ENCODE peak calls at places on chromosomes 16 and 17, in ten cellular contexts. One of them, this sample, is unnamed.

GRCh38 chr17:45368661-45369060 is 51.8 kb upstream of the MAP3K14 start:
- DNase-seq in anterior cingulate cortex: no peak
- DNase-seq in fibroblast of the conjunctiva: no peak
- DNase-seq in GM12864: no peak
- DNase-seq in foreskin fibroblast: peak; percentile 54
- DNase-seq in ecto neural progenitor cell: peak; percentile 11
- DNase-seq in HS-5: no peak
- DNase-seq in glutamatergic neuron: no peak
- DNase-seq in islet precursor cell: no peak
- DNase-seq in activated CD8-positive, alpha-beta T cell treated with anti-CD3 and anti-CD28 coated beads, Interleukin-2, amount 10 ng/mL, durations not matched to agents 7 days and 5 days: no peak
- DNase-seq in this sample: no peak

GRCh38 chr17:17919169-17920107 is 52.8 kb downstream of the TOM1L2 start:
- DNase-seq in HS-5: no peak
- DNase-seq in foreskin fibroblast: peak; percentile 90
- DNase-seq in GM12864: peak; percentile 30
- DNase-seq in ecto neural progenitor cell: peak; percentile 83
- DNase-seq in islet precursor cell: peak; percentile 95
- DNase-seq in activated CD8-positive, alpha-beta T cell treated with anti-CD3 and anti-CD28 coated beads, Interleukin-2, amount 10 ng/mL, durations not matched to agents 7 days and 5 days: peak; percentile 79
- DNase-seq in fibroblast of the conjunctiva: peak; percentile 71
- DNase-seq in glutamatergic neuron: peak; percentile 72
- DNase-seq in anterior cingulate cortex: peak; percentile 46
- DNase-seq in this sample: peak; percentile 81

GRCh38 chr16:28503470-28504259 is 3.0 kb downstream of the IL27 start:
- DNase-seq in foreskin fibroblast: no peak
- DNase-seq in HS-5: no peak
- DNase-seq in ecto neural progenitor cell: no peak
- DNase-seq in activated CD8-positive, alpha-beta T cell treated with anti-CD3 and anti-CD28 coated beads, Interleukin-2, amount 10 ng/mL, durations not matched to agents 7 days and 5 days: no peak
- DNase-seq in GM12864: no peak
- DNase-seq in fibroblast of the conjunctiva: no peak
- DNase-seq in anterior cingulate cortex: no peak
- DNase-seq in glutamatergic neuron: no peak
- DNase-seq in islet precursor cell: peak; percentile 64
- DNase-seq in this sample: no peak

GRCh38 chr16:20849587-20850390 is 43.5 kb downstream of the REXO5 start:
- DNase-seq in islet precursor cell: peak; percentile 74
- DNase-seq in fibroblast of the conjunctiva: peak; percentile 55
- DNase-seq in ecto neural progenitor cell: peak; percentile 64
- DNase-seq in GM12864: no peak
- DNase-seq in glutamatergic neuron: peak; percentile 83
- DNase-seq in anterior cingulate cortex: peak; percentile 13
- DNase-seq in HS-5: peak; percentile 54
- DNase-seq in foreskin fibroblast: peak; percentile 85
- DNase-seq in activated CD8-positive, alpha-beta T cell treated with anti-CD3 and anti-CD28 coated beads, Interleukin-2, amount 10 ng/mL, durations not matched to agents 7 days and 5 days: peak; percentile 69
- DNase-seq in this sample: peak; percentile 80

GRCh38 chr17:3221850-3222249 is 14.4 kb downstream of the OR1A1 start:
- DNase-seq in glutamatergic neuron: no peak
- DNase-seq in ecto neural progenitor cell: no peak
- DNase-seq in foreskin fibroblast: no peak
- DNase-seq in fibroblast of the conjunctiva: no peak
- DNase-seq in anterior cingulate cortex: no peak
- DNase-seq in islet precursor cell: no peak
- DNase-seq in HS-5: no peak
- DNase-seq in GM12864: no peak
- DNase-seq in activated CD8-positive, alpha-beta T cell treated with anti-CD3 and anti-CD28 coated beads, Interleukin-2, amount 10 ng/mL, durations not matched to agents 7 days and 5 days: no peak
- DNase-seq in this sample: no peak

GRCh38 chr17:81713004-81713555 is 996 bp downstream of the SLC25A10 start:
- DNase-seq in HS-5: no peak
- DNase-seq in anterior cingulate cortex: no peak
- DNase-seq in GM12864: no peak
- DNase-seq in ecto neural progenitor cell: no peak
- DNase-seq in islet precursor cell: peak; percentile 86
- DNase-seq in fibroblast of the conjunctiva: no peak
- DNase-seq in glutamatergic neuron: no peak
- DNase-seq in activated CD8-positive, alpha-beta T cell treated with anti-CD3 and anti-CD28 coated beads, Interleukin-2, amount 10 ng/mL, durations not matched to agents 7 days and 5 days: no peak
- DNase-seq in foreskin fibroblast: peak; percentile 49
- DNase-seq in this sample: no peak

GRCh38 chr16:54504372-54504771 is 217.8 kb upstream of the IRX3 start:
- DNase-seq in anterior cingulate cortex: no peak
- DNase-seq in foreskin fibroblast: no peak
- DNase-seq in glutamatergic neuron: no peak
- DNase-seq in ecto neural progenitor cell: no peak
- DNase-seq in fibroblast of the conjunctiva: no peak
- DNase-seq in islet precursor cell: no peak
- DNase-seq in activated CD8-positive, alpha-beta T cell treated with anti-CD3 and anti-CD28 coated beads, Interleukin-2, amount 10 ng/mL, durations not matched to agents 7 days and 5 days: no peak
- DNase-seq in GM12864: no peak
- DNase-seq in HS-5: no peak
- DNase-seq in this sample: no peak

GRCh38 chr16:10980811-10981210 is 36.4 kb downstream of the CLEC16A start:
- DNase-seq in islet precursor cell: no peak
- DNase-seq in GM12864: no peak
- DNase-seq in activated CD8-positive, alpha-beta T cell treated with anti-CD3 and anti-CD28 coated beads, Interleukin-2, amount 10 ng/mL, durations not matched to agents 7 days and 5 days: no peak
- DNase-seq in glutamatergic neuron: no peak
- DNase-seq in ecto neural progenitor cell: no peak
- DNase-seq in HS-5: no peak
- DNase-seq in fibroblast of the conjunctiva: no peak
- DNase-seq in anterior cingulate cortex: no peak
- DNase-seq in foreskin fibroblast: no peak
- DNase-seq in this sample: no peak

GRCh38 chr17:28379814-28380571 is 8.5 kb downstream of the SARM1 start:
- DNase-seq in anterior cingulate cortex: no peak
- DNase-seq in islet precursor cell: peak; percentile 88
- DNase-seq in activated CD8-positive, alpha-beta T cell treated with anti-CD3 and anti-CD28 coated beads, Interleukin-2, amount 10 ng/mL, durations not matched to agents 7 days and 5 days: no peak
- DNase-seq in fibroblast of the conjunctiva: peak; percentile 12
- DNase-seq in ecto neural progenitor cell: no peak
- DNase-seq in glutamatergic neuron: no peak
- DNase-seq in GM12864: no peak
- DNase-seq in HS-5: peak; percentile 73
- DNase-seq in foreskin fibroblast: peak; percentile 38
- DNase-seq in this sample: no peak

GRCh38 chr16:29198231-29198630 is 208.3 kb downstream of the NPIPB11 start:
- DNase-seq in activated CD8-positive, alpha-beta T cell treated with anti-CD3 and anti-CD28 coated beads, Interleukin-2, amount 10 ng/mL, durations not matched to agents 7 days and 5 days: no peak
- DNase-seq in glutamatergic neuron: no peak
- DNase-seq in ecto neural progenitor cell: peak; percentile 23
- DNase-seq in foreskin fibroblast: no peak
- DNase-seq in GM12864: no peak
- DNase-seq in HS-5: no peak
- DNase-seq in anterior cingulate cortex: no peak
- DNase-seq in fibroblast of the conjunctiva: no peak
- DNase-seq in islet precursor cell: no peak
- DNase-seq in this sample: no peak

GRCh38 chr16:987846-988245 is 6.3 kb downstream of the SOX8 start:
- DNase-seq in glutamatergic neuron: no peak
- DNase-seq in fibroblast of the conjunctiva: no peak
- DNase-seq in ecto neural progenitor cell: no peak
- DNase-seq in HS-5: no peak
- DNase-seq in anterior cingulate cortex: peak; percentile 52
- DNase-seq in GM12864: no peak
- DNase-seq in foreskin fibroblast: no peak
- DNase-seq in islet precursor cell: no peak
- DNase-seq in activated CD8-positive, alpha-beta T cell treated with anti-CD3 and anti-CD28 coated beads, Interleukin-2, amount 10 ng/mL, durations not matched to agents 7 days and 5 days: no peak
- DNase-seq in this sample: no peak

GRCh38 chr17:37605813-37606505 is 3.3 kb downstream of the SYNRG start:
- DNase-seq in foreskin fibroblast: peak; percentile 46
- DNase-seq in islet precursor cell: no peak
- DNase-seq in glutamatergic neuron: no peak
- DNase-seq in HS-5: no peak
- DNase-seq in GM12864: no peak
- DNase-seq in fibroblast of the conjunctiva: no peak
- DNase-seq in activated CD8-positive, alpha-beta T cell treated with anti-CD3 and anti-CD28 coated beads, Interleukin-2, amount 10 ng/mL, durations not matched to agents 7 days and 5 days: peak; percentile 79
- DNase-seq in anterior cingulate cortex: no peak
- DNase-seq in ecto neural progenitor cell: no peak
- DNase-seq in this sample: no peak

GRCh38 chr17:44363613-44364159 is at the start of gene FAM171A2:
- DNase-seq in glutamatergic neuron: peak; percentile 86
- DNase-seq in islet precursor cell: peak; percentile 81
- DNase-seq in foreskin fibroblast: peak; percentile 82
- DNase-seq in activated CD8-positive, alpha-beta T cell treated with anti-CD3 and anti-CD28 coated beads, Interleukin-2, amount 10 ng/mL, durations not matched to agents 7 days and 5 days: peak; percentile 70
- DNase-seq in ecto neural progenitor cell: peak; percentile 93
- DNase-seq in HS-5: no peak
- DNase-seq in fibroblast of the conjunctiva: no peak
- DNase-seq in GM12864: no peak
- DNase-seq in anterior cingulate cortex: no peak
- DNase-seq in this sample: peak; percentile 62

GRCh38 chr16:67805718-67806427 is 487 bp downstream of the RANBP10 start:
- DNase-seq in GM12864: no peak
- DNase-seq in glutamatergic neuron: peak; percentile 27
- DNase-seq in islet precursor cell: no peak
- DNase-seq in activated CD8-positive, alpha-beta T cell treated with anti-CD3 and anti-CD28 coated beads, Interleukin-2, amount 10 ng/mL, durations not matched to agents 7 days and 5 days: no peak
- DNase-seq in anterior cingulate cortex: peak; percentile 32
- DNase-seq in fibroblast of the conjunctiva: no peak
- DNase-seq in ecto neural progenitor cell: no peak
- DNase-seq in HS-5: no peak
- DNase-seq in foreskin fibroblast: peak; percentile 21
- DNase-seq in this sample: peak; percentile 55

GRCh38 chr17:27529230-27529796 is 73.1 kb downstream of the KSR1 start:
- DNase-seq in activated CD8-positive, alpha-beta T cell treated with anti-CD3 and anti-CD28 coated beads, Interleukin-2, amount 10 ng/mL, durations not matched to agents 7 days and 5 days: peak; percentile 38
- DNase-seq in anterior cingulate cortex: no peak
- DNase-seq in glutamatergic neuron: no peak
- DNase-seq in foreskin fibroblast: no peak
- DNase-seq in ecto neural progenitor cell: no peak
- DNase-seq in HS-5: no peak
- DNase-seq in GM12864: no peak
- DNase-seq in islet precursor cell: no peak
- DNase-seq in fibroblast of the conjunctiva: no peak
- DNase-seq in this sample: no peak

GRCh38 chr16:58628845-58629680 is 563 bp downstream of the CNOT1 start:
- DNase-seq in HS-5: no peak
- DNase-seq in activated CD8-positive, alpha-beta T cell treated with anti-CD3 and anti-CD28 coated beads, Interleukin-2, amount 10 ng/mL, durations not matched to agents 7 days and 5 days: peak; percentile 71
- DNase-seq in glutamatergic neuron: peak; percentile 32
- DNase-seq in foreskin fibroblast: peak; percentile 45
- DNase-seq in ecto neural progenitor cell: peak; percentile 61
- DNase-seq in fibroblast of the conjunctiva: no peak
- DNase-seq in islet precursor cell: peak; percentile 63
- DNase-seq in anterior cingulate cortex: peak; percentile 41
- DNase-seq in GM12864: peak; percentile 31
- DNase-seq in this sample: peak; percentile 22

GRCh38 chr17:77460514-77461046 is 319.8 kb downstream of the SEC14L1 start:
- DNase-seq in ecto neural progenitor cell: no peak
- DNase-seq in HS-5: no peak
- DNase-seq in foreskin fibroblast: no peak
- DNase-seq in glutamatergic neuron: no peak
- DNase-seq in activated CD8-positive, alpha-beta T cell treated with anti-CD3 and anti-CD28 coated beads, Interleukin-2, amount 10 ng/mL, durations not matched to agents 7 days and 5 days: no peak
- DNase-seq in fibroblast of the conjunctiva: no peak
- DNase-seq in anterior cingulate cortex: no peak
- DNase-seq in GM12864: no peak
- DNase-seq in islet precursor cell: peak; percentile 86
- DNase-seq in this sample: no peak

This sample was measured in myocyte.